ENCODE peak calls at places on chromosomes 5 and 9, in eight cellular contexts. I, R, D, B, W, U, N and T are unnamed samples. For H3K9me2, the result is how much of the 10 kb centered on the place peaks cover.

GRCh38 chr5:10602031-10602806 is 38.3 kb downstream of the ANKRD33B start:
- DNase-seq in I (no peak), R (no peak), D (no peak), B (no peak), W (no peak), U (no peak), N (no peak), T (no peak)

GRCh38 chr5:29811914-29812679 is 1381.4 kb upstream of the CDH6 start:
- DNase-seq in I (no peak), R (no peak), D (no peak), B (no peak), W (peak), U (no peak), N (no peak), T (no peak)

GRCh38 chr5:111299067-111299481 is 74.9 kb downstream of the CAMK4 start:
- DNase-seq in I (no peak), R (no peak), D (peak), B (no peak), W (peak), U (no peak), N (no peak), T (peak)

GRCh38 chr5:15521349-15521937 is 21.5 kb downstream of the FBXL7 start:
- DNase-seq in I (no peak), R (no peak), D (no peak), B (no peak), W (no peak), U (no peak), N (no peak), T (no peak)

GRCh38 chr9:87959916-87960581 is 14.3 kb downstream of the CDK20 start:
- DNase-seq in I (no peak), R (no peak), D (no peak), B (no peak), W (no peak), U (no peak), N (no peak), T (no peak)

GRCh38 chr9:136607334-136607919 is 55.3 kb upstream of the EGFL7 start:
- DNase-seq in I (no peak), R (no peak), D (no peak), B (no peak), W (no peak), U (no peak), N (no peak), T (no peak)

GRCh38 chr9:37604296-37604695 is 11.9 kb upstream of the TOMM5 start:
- DNase-seq in I (no peak), R (no peak), D (no peak), B (no peak), W (no peak), U (no peak), N (no peak), T (no peak)

GRCh38 chr5:58999804-59000595 is 417.1 kb downstream of the RAB3C start:
- DNase-seq in I (no peak), R (peak), D (no peak), B (peak), W (peak), U (peak), N (no peak), T (no peak)

GRCh38 chr9:131361202-131361833 is 32.6 kb upstream of the PRRC2B start:
- DNase-seq in I (no peak), R (no peak), D (no peak), B (no peak), W (no peak), U (no peak), N (peak), T (no peak)

GRCh38 chr9:89295400-89295799 is 15.6 kb upstream of the CKS2 start:
- DNase-seq in I (no peak), R (no peak), D (no peak), B (no peak), W (peak), U (no peak), N (no peak), T (no peak)

GRCh38 chr9:5529683-5530221 is 19.4 kb downstream of the PDCD1LG2 start:
- DNase-seq in I (peak), R (no peak), D (peak), B (no peak), W (no peak), U (peak), N (no peak), T (no peak)

GRCh38 chr5:167634432-167634831 is 657.0 kb upstream of the WWC1 start:
- DNase-seq in I (no peak), R (no peak), D (no peak), B (no peak), W (no peak), U (no peak), N (no peak), T (peak)

GRCh38 chr9:105216440-105217178 is 27.8 kb upstream of the SLC44A1 start:
- DNase-seq in I (no peak), R (no peak), D (no peak), B (no peak), W (no peak), U (no peak), N (no peak), T (peak)

GRCh38 chr9:18331808-18332209 is 142.1 kb upstream of the ADAMTSL1 start:
- DNase-seq in I (no peak), R (no peak), D (no peak), B (peak), W (no peak), U (no peak), N (no peak), T (no peak)

GRCh38 chr5:119537704-119538103 is 85.4 kb downstream of the HSD17B4 start:
- DNase-seq in I (peak), R (no peak), D (no peak), B (no peak), W (no peak), U (no peak), N (peak), T (no peak)

GRCh38 chr9:89755835-89756234 is 151.0 kb downstream of the GADD45G start:
- DNase-seq in I (no peak), R (no peak), D (no peak), B (no peak), W (no peak), U (no peak), N (no peak), T (no peak)

GRCh38 chr9:135294826-135295225 is 184.8 kb upstream of the PPP1R26 start:
- DNase-seq in I (no peak), R (peak), D (no peak), B (no peak), W (no peak), U (no peak), N (no peak), T (no peak)

GRCh38 chr9:108396193-108396592 is 459.6 kb downstream of the ACTL7B start:
- DNase-seq in I (no peak), R (no peak), D (no peak), B (no peak), W (no peak), U (no peak), N (no peak), T (no peak)

GRCh38 chr9:89815903-89816573 is 211.2 kb downstream of the GADD45G start:
- DNase-seq in I (peak), R (no peak), D (peak), B (no peak), W (no peak), U (no peak), N (no peak), T (no peak)

GRCh38 chr5:77852514-77853352 is 76.6 kb upstream of the TBCA start:
- DNase-seq in I (no peak), R (no peak), D (no peak), B (peak), W (peak), U (peak), N (no peak), T (peak)

GRCh38 chr5:168659286-168659847 is 80.2 kb upstream of the PANK3 start:
- DNase-seq in I (no peak), R (no peak), D (no peak), B (no peak), W (no peak), U (no peak), N (no peak), T (no peak)

GRCh38 chr5:149452665-149453617 is 73.8 kb upstream of the IL17B start:
- DNase-seq in I (no peak), R (no peak), D (no peak), B (no peak), W (peak), U (no peak), N (peak), T (peak)

GRCh38 chr5:82984786-82985762 is 92.1 kb downstream of the TMEM167A start:
- DNase-seq in I (no peak), R (no peak), D (no peak), B (no peak), W (no peak), U (no peak), N (no peak), T (no peak)

DNA sequence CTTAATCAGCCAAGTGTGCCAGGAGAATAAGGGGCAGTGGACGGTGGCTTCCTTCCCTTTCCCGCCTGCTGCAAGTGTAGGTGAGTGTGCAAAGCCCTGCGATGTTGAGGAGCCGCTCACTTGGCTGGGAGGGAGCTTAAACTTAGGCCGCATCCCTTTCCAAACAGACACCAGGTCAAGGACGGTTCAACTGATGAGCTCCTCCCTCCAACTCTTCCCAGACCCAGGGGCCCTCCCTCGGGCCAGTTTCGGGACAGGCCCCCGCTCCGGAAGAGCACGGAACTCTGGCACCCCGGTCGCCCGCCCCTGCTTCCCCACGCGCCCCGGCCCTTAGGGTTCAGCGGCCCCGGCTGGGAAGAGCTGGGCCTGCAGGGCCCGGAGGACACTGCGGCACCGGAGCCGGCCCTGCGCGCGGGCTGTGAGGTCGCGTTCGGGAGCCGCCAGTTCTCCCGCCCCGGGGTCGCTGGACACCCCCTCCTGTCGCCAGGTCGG is 481 bp downstream of the MRPL36 start:
- DNase-seq in I (peak), R (no peak), D (peak), B (no peak), W (peak), U (peak), N (peak), T (peak)
- H3K9me2 ChIP-seq in I (under half), R (under half), D (under half), B (under half), W (under half), U (under half), N (under half), T (under half)

DNA sequence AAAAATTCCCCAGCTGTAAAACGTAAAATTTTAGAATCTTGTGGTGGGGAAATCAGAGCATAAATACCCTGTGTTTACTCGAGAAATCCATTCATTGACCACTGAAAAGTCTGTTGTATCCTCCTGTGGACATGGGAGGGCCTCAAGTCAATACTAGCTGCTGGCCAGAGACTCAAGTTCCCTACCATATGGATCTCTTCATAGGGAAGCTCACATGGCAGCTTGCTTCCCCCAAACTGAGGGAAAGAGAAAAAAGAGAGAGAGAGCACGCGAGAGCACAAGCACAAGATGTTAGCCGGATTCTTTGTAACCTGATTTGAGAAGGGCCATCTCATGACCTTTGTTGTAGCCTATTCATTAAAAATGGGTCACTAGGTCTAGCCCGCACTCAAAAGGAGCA is 591.9 kb downstream of the LRRC70 start:
- DNase-seq in I (no peak), R (no peak), D (no peak), B (no peak), W (peak), U (no peak), N (no peak), T (no peak)
- H3K4me2 ChIP-seq in I (no peak), R (no peak), D (no peak), B (no peak), W (no peak), U (no peak), N (no peak), T (no peak)

GRCh38 chr5:116315531-116315930 is 230.7 kb downstream of the COMMD10 start:
- DNase-seq in I (no peak), R (no peak), D (no peak), B (no peak), W (no peak), U (no peak), N (no peak), T (no peak)
- H3K9me2 ChIP-seq in I (under half), R (under half), D (under half), B (under half), W (under half), U (under half), N (under half), T (under half)

GRCh38 chr9:78575041-78575440 is 278.1 kb downstream of the PSAT1 start:
- DNase-seq in I (no peak), R (no peak), D (no peak), B (no peak), W (no peak), U (no peak), N (no peak), T (no peak)
- H3K4me2 ChIP-seq in I (no peak), R (no peak), D (no peak), B (no peak), W (peak), U (no peak), N (no peak), T (no peak)

GRCh38 chr9:3863686-3864085 is 337.9 kb upstream of the RFX3 start:
- DNase-seq in I (no peak), R (no peak), D (no peak), B (no peak), W (no peak), U (no peak), N (no peak), T (peak)

GRCh38 chr9:3868466-3868865 is 342.7 kb upstream of the RFX3 start:
- DNase-seq in I (no peak), R (no peak), D (no peak), B (no peak), W (no peak), U (no peak), N (no peak), T (no peak)

GRCh38 chr9:3863114-3863528 is 337.3 kb upstream of the RFX3 start:
- DNase-seq in I (no peak), R (peak), D (no peak), B (peak), W (no peak), U (no peak), N (peak), T (peak)

GRCh38 chr9:3868012-3868411 is 342.2 kb upstream of the RFX3 start:
- DNase-seq in I (no peak), R (no peak), D (no peak), B (no peak), W (no peak), U (no peak), N (no peak), T (peak)

DNA sequence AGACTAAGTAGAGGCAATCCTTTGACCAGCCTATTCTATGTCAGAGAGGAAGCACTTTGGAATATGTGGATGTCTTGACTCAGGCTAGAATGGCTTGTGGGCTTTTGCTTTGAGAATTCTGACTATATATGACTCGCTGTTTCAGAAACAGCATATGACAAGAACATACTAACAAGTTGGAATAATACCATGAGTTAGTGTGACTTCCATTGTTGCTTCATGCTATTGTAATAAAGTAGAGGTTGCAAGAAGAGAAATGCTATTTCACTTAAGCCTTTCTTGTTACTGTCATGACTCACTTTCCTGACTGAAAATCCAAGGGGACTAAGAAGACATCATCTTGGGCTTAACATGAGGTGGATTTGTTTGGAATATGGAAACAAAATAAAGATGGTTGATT is 339.6 kb upstream of the RFX3 start:
- DNase-seq in I (no peak), R (no peak), D (no peak), B (no peak), W (no peak), U (no peak), N (no peak), T (peak)
- H3K9me2 ChIP-seq in I (under half), R (under half), D (under half), B (under half), W (under half), U (under half), N (under half), T (under half)

GRCh38 chr5:76458492-76458863 is 55.4 kb downstream of the IQGAP2 start:
- DNase-seq in I (no peak), R (no peak), D (no peak), B (no peak), W (no peak), U (no peak), N (no peak), T (no peak)

GRCh38 chr5:76455531-76456132 is 52.5 kb downstream of the IQGAP2 start:
- DNase-seq in I (no peak), R (no peak), D (no peak), B (no peak), W (no peak), U (no peak), N (no peak), T (no peak)

GRCh38 chr5:76460104-76460503 is 57.0 kb downstream of the IQGAP2 start:
- DNase-seq in I (no peak), R (no peak), D (no peak), B (no peak), W (no peak), U (no peak), N (no peak), T (no peak)

GRCh38 chr5:76456258-76456657 is 53.2 kb downstream of the IQGAP2 start:
- DNase-seq in I (no peak), R (no peak), D (no peak), B (no peak), W (no peak), U (no peak), N (no peak), T (no peak)

GRCh38 chr5:76457685-76458491 is 54.8 kb downstream of the IQGAP2 start:
- DNase-seq in I (no peak), R (no peak), D (no peak), B (peak), W (peak), U (no peak), N (no peak), T (no peak)
- H3K4me2 ChIP-seq in I (no peak), R (no peak), D (no peak), B (no peak), W (no peak), U (no peak), N (no peak), T (no peak)

GRCh38 chr5:142748568-142749249 is 21.5 kb upstream of the ARHGAP26 start:
- DNase-seq in I (peak), R (no peak), D (peak), B (peak), W (peak), U (peak), N (no peak), T (no peak)
- H3K9me2 ChIP-seq in I (under half), R (under half), D (under half), B (under half), W (under half), U (under half), N (under half), T (under half)